ENCODE peak calls at places on chromosomes 13 and 19, in four cellular contexts. S is foreskin fibroblast, F is ovary, N is dorsolateral prefrontal cortex. A is an unnamed sample.

GRCh38 chr13:40494513-40494912 is 171.9 kb downstream of the FOXO1 start:
- DNase-seq in S (no peak), N (no peak), F (no peak), A (no peak)

GRCh38 chr19:7815325-7815724 is 14.7 kb upstream of the EVI5L start:
- DNase-seq in N (no peak), F (no peak), S (no peak), A (no peak)

GRCh38 chr19:42471554-42472249 is 29.0 kb upstream of the CXCL17 start:
- DNase-seq in S (peak), N (no peak), F (no peak), A (peak)

GRCh38 chr13:112876305-112877000 is 92.6 kb upstream of the MCF2L start:
- DNase-seq in F (no peak), N (peak), S (no peak), A (no peak)

GRCh38 chr19:7326105-7326877 is 22.4 kb upstream of the ARHGEF18 start:
- DNase-seq in N (no peak), F (no peak), S (no peak), A (no peak)

GRCh38 chr19:35509018-35509652 is 4.3 kb downstream of the DMKN start:
- DNase-seq in N (no peak), F (peak), S (no peak), A (peak)

GRCh38 chr13:29532136-29532535 is 63.4 kb downstream of the SLC7A1 start:
- DNase-seq in F (no peak), N (no peak), S (no peak), A (no peak)

GRCh38 chr19:14433454-14434156 is 499 bp downstream of the PKN1 start:
- DNase-seq in N (no peak), F (peak), S (no peak), A (peak)

GRCh38 chr19:2186071-2186846 is 22.5 kb downstream of the DOT1L start:
- DNase-seq in N (peak), S (peak), F (peak), A (no peak)

GRCh38 chr13:51292000-51292550 is 47.4 kb upstream of the SERPINE3 start:
- DNase-seq in N (no peak), S (no peak), F (no peak), A (no peak)

GRCh38 chr13:95447766-95448165 is 104.8 kb upstream of the CLDN10 start:
- DNase-seq in S (no peak), N (no peak), F (no peak), A (no peak)

GRCh38 chr13:82817133-82817532 is 1065.1 kb downstream of the SLITRK1 start:
- DNase-seq in N (no peak), F (no peak), S (no peak), A (no peak)

GRCh38 chr19:50817941-50818858 is 5.4 kb downstream of the KLK1 start:
- DNase-seq in F (no peak), N (no peak), S (peak), A (peak)

GRCh38 chr13:21079761-21080730 is 18.7 kb upstream of the LATS2 start:
- DNase-seq in N (no peak), S (peak), F (no peak), A (peak)

GRCh38 chr19:28103916-28104315 is 1109.0 kb downstream of the UQCRFS1 start:
- DNase-seq in N (no peak), F (no peak), S (no peak), A (no peak)

GRCh38 chr13:77860621-77861020 is 58.0 kb downstream of the EDNRB start:
- DNase-seq in N (no peak), F (no peak), S (peak), A (no peak)

GRCh38 chr19:13160557-13160956 is 10.3 kb downstream of the IER2 start:
- DNase-seq in N (no peak), F (no peak), S (peak), A (no peak)

GRCh38 chr13:50080158-50080855 is 65.1 kb downstream of the KCNRG start:
- DNase-seq in S (peak), F (peak), N (no peak), A (no peak)

GRCh38 chr19:48480476-48481190 is 11.5 kb downstream of the CYTH2 start:
- DNase-seq in N (peak), F (peak), S (peak), A (no peak)

GRCh38 chr19:40862785-40863184 is 12.5 kb upstream of the CYP2A6 start:
- DNase-seq in N (no peak), F (no peak), S (peak), A (peak)

GRCh38 chr19:28960986-28961705 is 251.8 kb downstream of the UQCRFS1 start:
- DNase-seq in F (no peak), N (no peak), S (peak), A (peak)

GRCh38 chr19:14941189-14941588 is at the start of gene OR7C2:
- DNase-seq in N (no peak), F (no peak), S (no peak), A (no peak)

GRCh38 chr13:42048323-42048624 is 174 bp upstream of the DGKH start:
- DNase-seq in S (no peak), N (no peak), F (no peak), A (no peak)

GRCh38 chr13:102128216-102128800 is 273.5 kb downstream of the FGF14 start:
- DNase-seq in S (peak), F (no peak), N (no peak), A (no peak)

GRCh38 chr19:40625406-40626120 is 24.4 kb downstream of the LTBP4 start:
- DNase-seq in F (no peak), S (no peak), N (no peak), A (no peak)

GRCh38 chr13:52359534-52359933 is 46.4 kb downstream of the THSD1 start:
- DNase-seq in N (no peak), S (no peak), F (no peak), A (no peak)

GRCh38 chr19:632228-633067 is 889 bp downstream of the POLRMT start:
- DNase-seq in S (peak), F (no peak), N (no peak), A (peak)

GRCh38 chr13:109655611-109656010 is 130.8 kb downstream of the IRS2 start:
- DNase-seq in S (no peak), F (no peak), N (no peak), A (no peak)

GRCh38 chr19:12834976-12835757 is 788 bp upstream of the RTBDN start:
- DNase-seq in S (no peak), F (no peak), N (peak), A (peak)

GRCh38 chr13:38590796-38591507 is 95.9 kb upstream of the FREM2 start:
- DNase-seq in N (no peak), S (no peak), F (no peak), A (peak)

GRCh38 chr19:19549804-19550453 is 11.9 kb downstream of the CILP2 start:
- DNase-seq in F (no peak), N (no peak), S (no peak), A (no peak)

GRCh38 chr19:49059056-49059455 is 1.5 kb upstream of the CGB7 start:
- DNase-seq in N (no peak), S (no peak), F (no peak), A (no peak)

GRCh38 chr19:35254341-35255297 is 5.8 kb downstream of the LSR start:
- DNase-seq in F (no peak), N (no peak), S (no peak), A (no peak)

GRCh38 chr13:94196426-94196825 is 283.1 kb downstream of the DCT start:
- DNase-seq in F (no peak), S (no peak), N (no peak), A (no peak)

GRCh38 chr19:2210206-2210605 is 25.9 kb downstream of the PLEKHJ1 start:
- DNase-seq in F (no peak), S (no peak), N (no peak), A (no peak)

GRCh38 chr19:9645466-9645865 is 24.4 kb upstream of the ZNF561 start:
- DNase-seq in S (no peak), N (no peak), F (no peak), A (no peak)

GRCh38 chr19:32809254-32809653 is 60.3 kb downstream of the SLC7A9 start:
- DNase-seq in N (no peak), F (no peak), S (no peak), A (no peak)
- TF ChIP-seq CTCF in N (no peak), F (no peak), S (no peak), A (no peak)

GRCh38 chr13:19822673-19823072 is 39.9 kb upstream of the PSPC1 start:
- DNase-seq in F (no peak), N (no peak), S (no peak), A (no peak)
- TF ChIP-seq CTCF in F (no peak), N (no peak), S (no peak), A (no peak)

GRCh38 chr13:71218960-71219359 is 648.0 kb downstream of the DACH1 start:
- DNase-seq in F (no peak), N (no peak), S (no peak), A (peak)
- TF ChIP-seq CTCF in F (no peak), N (no peak), S (no peak), A (no peak)

GRCh38 chr19:4604912-4605311 is 34.4 kb upstream of the TNFAIP8L1 start:
- DNase-seq in N (no peak), F (no peak), S (no peak), A (no peak)

GRCh38 chr19:4613258-4613751 is 26.0 kb upstream of the TNFAIP8L1 start:
- DNase-seq in F (no peak), S (no peak), N (no peak), A (no peak)

GRCh38 chr19:4606921-4607678 is 32.2 kb upstream of the TNFAIP8L1 start:
- DNase-seq in F (peak), N (peak), S (no peak), A (no peak)

GRCh38 chr19:4606181-4606580 is 33.1 kb upstream of the TNFAIP8L1 start:
- DNase-seq in F (no peak), S (no peak), N (no peak), A (no peak)

DNA sequence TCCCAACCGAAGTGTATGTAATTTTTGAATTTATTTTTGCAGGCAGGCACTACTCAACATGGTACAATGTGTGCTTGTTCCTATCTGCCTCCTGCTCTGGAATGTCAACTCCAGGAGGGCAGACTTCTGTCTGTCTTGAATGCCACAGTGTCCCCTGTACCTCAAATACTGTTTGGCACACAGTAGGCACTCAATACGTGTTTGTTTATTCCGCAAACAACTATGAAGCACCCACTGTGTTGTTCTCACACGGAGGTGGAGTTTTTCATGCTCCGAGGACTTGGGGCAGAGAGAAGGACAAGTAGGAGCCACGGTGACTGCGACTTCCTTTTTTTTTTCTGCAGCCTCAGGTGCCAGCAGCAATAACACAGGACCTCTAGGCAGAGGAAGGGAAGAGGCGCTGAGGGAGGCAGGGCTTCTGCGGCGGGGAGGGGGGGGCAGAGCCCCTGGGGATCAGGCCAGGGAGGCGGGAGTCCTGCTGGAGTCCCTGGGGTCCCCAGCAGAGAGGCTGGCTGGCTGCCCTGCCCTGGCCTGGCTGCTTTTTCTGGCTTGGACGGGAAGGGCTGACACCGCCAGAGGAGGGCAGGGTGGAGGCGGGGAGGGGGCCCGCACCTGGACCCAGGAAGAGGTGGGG is 29.3 kb upstream of the TNFAIP8L1 start:
- DNase-seq in S (no peak), N (no peak), F (no peak), A (no peak)
- TF ChIP-seq CTCF in S (no peak), N (no peak), F (no peak), A (no peak)